ENCODE peak calls at places on chromosomes 2 and 18, in four cellular contexts. O is H1, M is neural crest cell, X is MG63. T is an unnamed sample.
A peak's percentile ranks its signal among the peaks of the same experiment; 100 is the strongest.

GRCh38 chr2:218701806-218702205 is 8.8 kb upstream of the TTLL4 start:
- DNase-seq in M (no peak), X (no peak), O (no peak), T (no peak)

GRCh38 chr2:27735263-27735904 is 36.1 kb upstream of the MRPL33 start:
- DNase-seq in M (peak; percentile 26), O (peak; percentile 86), X (peak; percentile 94), T (no peak)

GRCh38 chr2:144515694-144516416 is 4.1 kb downstream of the ZEB2 start:
- DNase-seq in M (no peak), X (peak; percentile 69), O (peak; percentile 74), T (peak; percentile 10)

GRCh38 chr2:184646593-184646992 is 48.3 kb downstream of the ZNF804A start:
- DNase-seq in M (no peak), X (no peak), O (no peak), T (no peak)

GRCh38 chr2:108169982-108170625 is 69.7 kb upstream of the SULT1C3 start:
- DNase-seq in M (no peak), X (no peak), O (peak; percentile 54), T (no peak)

GRCh38 chr2:36410681-36411080 is 55.1 kb downstream of the CRIM1 start:
- DNase-seq in M (no peak), X (no peak), O (no peak), T (no peak)

GRCh38 chr2:109174214-109174613 is 45.2 kb downstream of the SH3RF3 start:
- DNase-seq in O (no peak), M (no peak), X (peak; percentile 92), T (no peak)

GRCh38 chr18:77071711-77072292 is 60.8 kb downstream of the MBP start:
- DNase-seq in O (no peak), M (no peak), X (peak; percentile 87), T (no peak)

GRCh38 chr2:79103199-79103598 is 15.4 kb upstream of the REG1B start:
- DNase-seq in O (no peak), X (no peak), M (no peak), T (no peak)

GRCh38 chr2:9398881-9399805 is 24.2 kb downstream of the ITGB1BP1 start:
- DNase-seq in M (no peak), X (no peak), O (no peak), T (no peak)

GRCh38 chr2:226172939-226173338 is 626.7 kb downstream of the IRS1 start:
- DNase-seq in M (no peak), X (no peak), O (no peak), T (no peak)

GRCh38 chr2:71788186-71788525 is 334.8 kb downstream of the DYSF start:
- DNase-seq in O (no peak), M (no peak), X (no peak), T (no peak)

GRCh38 chr2:231883468-231883881 is 42.7 kb downstream of the NPPC start:
- DNase-seq in O (no peak), X (no peak), M (no peak), T (no peak)

GRCh38 chr2:142876423-142876822 is 1.0 kb upstream of the KYNU start:
- DNase-seq in O (no peak), M (no peak), X (no peak), T (no peak)

GRCh38 chr18:3498705-3499451 is 48.9 kb downstream of the TGIF1 start:
- DNase-seq in O (peak; percentile 78), X (peak; percentile 7), M (peak; percentile 53), T (no peak)

GRCh38 chr2:32745191-32745590 is 117.3 kb downstream of the TTC27 start:
- DNase-seq in M (no peak), X (no peak), O (no peak), T (no peak)

GRCh38 chr2:54377901-54378493 is 78.1 kb upstream of the SPTBN1 start:
- DNase-seq in X (no peak), O (no peak), M (no peak), T (no peak)

GRCh38 chr18:12880532-12880892 is 3.5 kb downstream of the PTPN2 start:
- DNase-seq in X (no peak), M (no peak), O (no peak), T (no peak)

T was measured in NCI-H1048.